ENCODE peak calls at places on chromosomes 12 and 14, in six cellular contexts. X, F, I, P, H and Z are unnamed samples.

GRCh38 chr12:95102916-95103671 is 29.7 kb upstream of the NR2C1 start:
- DNase-seq in P (no peak), X (peak; percentile 38), H (peak; percentile 62), F (no peak), I (peak; percentile 94), Z (no peak)

GRCh38 chr14:68961781-68962584 is 17.1 kb downstream of the ACTN1 start:
- DNase-seq in F (no peak), P (no peak), X (no peak), H (peak; percentile 47), I (peak; percentile 85), Z (no peak)

GRCh38 chr14:104924421-104925213 is at the start of gene PLD4:
- DNase-seq in X (no peak), H (no peak), P (no peak), I (no peak), F (no peak), Z (no peak)

GRCh38 chr14:68047910-68048309 is 228.3 kb downstream of the RAD51B start:
- DNase-seq in F (no peak), X (no peak), H (peak; percentile 6), I (peak; percentile 77), P (no peak), Z (no peak)

GRCh38 chr12:93839076-93839475 is 161.9 kb downstream of the CRADD start:
- DNase-seq in F (no peak), P (no peak), X (no peak), I (peak; percentile 22), H (no peak), Z (no peak)

GRCh38 chr12:101173197-101173749 is 36.8 kb downstream of the SLC5A8 start:
- DNase-seq in P (no peak), X (no peak), H (no peak), I (no peak), F (no peak), Z (no peak)

GRCh38 chr12:48151103-48151771 is 6.1 kb downstream of the ASB8 start:
- DNase-seq in X (no peak), F (no peak), P (no peak), H (no peak), I (no peak), Z (no peak)

GRCh38 chr14:103105580-103106168 is 11.1 kb downstream of the EXOC3L4 start:
- DNase-seq in X (no peak), F (no peak), P (no peak), I (no peak), H (no peak), Z (no peak)

GRCh38 chr12:53423597-53423996 is at the start of gene AMHR2:
- DNase-seq in H (no peak), F (no peak), P (no peak), X (no peak), I (no peak), Z (no peak)

GRCh38 chr14:23123419-23123818 is 4.4 kb upstream of the CEBPE start:
- DNase-seq in F (peak; percentile 90), X (no peak), H (no peak), P (no peak), I (no peak), Z (no peak)

GRCh38 chr12:96322720-96323119 is 77.5 kb downstream of the CDK17 start:
- DNase-seq in I (no peak), H (no peak), X (no peak), P (no peak), F (no peak), Z (no peak)

GRCh38 chr14:53016919-53017318 is 66.1 kb upstream of the FERMT2 start:
- DNase-seq in H (no peak), P (no peak), X (no peak), F (no peak), I (no peak), Z (no peak)

GRCh38 chr12:53695148-53696138 is 19.6 kb upstream of the ATP5MC2 start:
- DNase-seq in F (peak; percentile 59), H (peak; percentile 81), X (no peak), P (no peak), I (peak; percentile 55), Z (no peak)

GRCh38 chr14:95038521-95039250 is 118.6 kb downstream of the DICER1 start:
- DNase-seq in F (peak; percentile 33), H (no peak), X (no peak), P (no peak), I (no peak), Z (peak; percentile 69)

GRCh38 chr14:106166650-106167204 is 640.3 kb downstream of the TMEM121 start:
- DNase-seq in X (no peak), I (no peak), F (no peak), P (no peak), H (no peak), Z (no peak)

GRCh38 chr12:117733292-117733805 is 235.4 kb downstream of the KSR2 start:
- DNase-seq in P (no peak), F (no peak), I (no peak), X (no peak), H (no peak), Z (no peak)

GRCh38 chr12:127191124-127191523 is 1075.8 kb upstream of the TMEM132C start:
- DNase-seq in I (peak; percentile 74), X (no peak), P (no peak), F (no peak), H (no peak), Z (no peak)

GRCh38 chr12:46354111-46354798 is 18.3 kb downstream of the SLC38A2 start:
- DNase-seq in X (no peak), I (no peak), P (no peak), F (no peak), H (no peak), Z (no peak)

GRCh38 chr12:114995891-114996290 is 311.9 kb upstream of the TBX3 start:
- DNase-seq in P (no peak), X (no peak), F (no peak), I (peak; percentile 73), H (no peak), Z (no peak)

GRCh38 chr12:131896080-131896810 is 1.8 kb downstream of the ULK1 start:
- DNase-seq in X (peak; percentile 95), I (peak; percentile 89), H (peak; percentile 98), F (peak; percentile 94), P (peak; percentile 34), Z (peak; percentile 96)

GRCh38 chr12:54273981-54274380 is 5.9 kb downstream of the CBX5 start:
- DNase-seq in F (no peak), H (no peak), X (no peak), I (no peak), P (no peak), Z (no peak)

GRCh38 chr12:75658286-75658685 is 146.9 kb upstream of the KRR1 start:
- DNase-seq in H (no peak), X (no peak), F (no peak), I (no peak), P (no peak), Z (no peak)

GRCh38 chr14:79334272-79334671 is 877.0 kb downstream of the DIO2 start:
- DNase-seq in F (no peak), P (no peak), X (no peak), H (no peak), I (no peak), Z (no peak)

GRCh38 chr12:46549527-46550265 is 177.1 kb upstream of the SLC38A2 start:
- DNase-seq in P (no peak), F (no peak), X (no peak), H (no peak), I (peak; percentile 97), Z (no peak)

GRCh38 chr12:68951652-68952051 is 18.7 kb upstream of the CPM start:
- DNase-seq in I (no peak), H (no peak), F (no peak), X (no peak), P (no peak), Z (no peak)

GRCh38 chr14:85241022-85241880 is 288.7 kb upstream of the FLRT2 start:
- DNase-seq in I (no peak), H (no peak), X (no peak), P (no peak), F (no peak), Z (no peak)

GRCh38 chr12:85183855-85184254 is 96.2 kb upstream of the ALX1 start:
- DNase-seq in H (no peak), P (no peak), X (no peak), F (no peak), I (no peak), Z (no peak)

GRCh38 chr12:96194901-96195844 is 998 bp downstream of the ELK3 start:
- DNase-seq in I (peak; percentile 91), X (peak; percentile 64), F (peak; percentile 52), P (no peak), H (peak; percentile 68), Z (no peak)

GRCh38 chr14:50335989-50336391 is 23.9 kb downstream of the DMAC2L start:
- DNase-seq in I (peak; percentile 65), F (no peak), X (no peak), H (no peak), P (no peak), Z (no peak)

GRCh38 chr14:100438678-100439592 is 115.8 kb downstream of the SLC25A47 start:
- DNase-seq in I (peak; percentile 89), F (peak; percentile 85), H (peak; percentile 90), P (no peak), X (no peak), Z (no peak)

GRCh38 chr14:67734675-67735074 is 33.0 kb downstream of the RDH12 start:
- DNase-seq in I (peak; percentile 20), P (no peak), F (no peak), X (no peak), H (peak; percentile 11), Z (no peak)

GRCh38 chr12:77087427-77087826 is 22.1 kb upstream of the E2F7 start:
- DNase-seq in H (no peak), P (no peak), X (no peak), F (no peak), I (peak; percentile 95), Z (no peak)

GRCh38 chr12:98912401-98912800 is 267.3 kb downstream of the APAF1 start:
- DNase-seq in P (no peak), I (no peak), X (no peak), F (no peak), H (no peak), Z (no peak)

GRCh38 chr12:11652351-11653040 is 3.0 kb downstream of the ETV6 start:
- DNase-seq in H (no peak), I (peak; percentile 67), F (no peak), P (no peak), X (no peak), Z (no peak)

GRCh38 chr14:50001999-50002925 is 109.4 kb downstream of the ARF6 start:
- DNase-seq in H (peak; percentile 26), I (no peak), X (no peak), P (no peak), F (peak; percentile 62), Z (no peak)

GRCh38 chr12:31279525-31279924 is 46.4 kb downstream of the SINHCAF start:
- DNase-seq in X (no peak), P (no peak), I (no peak), F (no peak), H (no peak), Z (no peak)
- TF ChIP-seq POLR2A in X (no peak), P (no peak), I (no peak), F (no peak), H (no peak), Z (no peak)

GRCh38 chr12:20369164-20370000 is 1.0 kb downstream of the PDE3A start:
- DNase-seq in X (no peak), H (no peak), I (peak; percentile 39), P (no peak), F (peak; percentile 86), Z (no peak)
- TF ChIP-seq POLR2A in X (no peak), H (peak; percentile 58), I (no peak), P (peak; percentile 49), F (peak; percentile 87), Z (no peak)

GRCh38 chr12:121810833-121811433 is 7.1 kb downstream of the SETD1B start:
- DNase-seq in H (no peak), I (no peak), F (no peak), P (no peak), X (no peak), Z (no peak)
- TF ChIP-seq POLR2A in H (no peak), I (no peak), F (no peak), P (no peak), X (no peak), Z (no peak)

GRCh38 chr12:108691154-108691994 is 39.9 kb downstream of the CORO1C start:
- DNase-seq in I (peak; percentile 99), H (peak; percentile 55), F (peak; percentile 84), X (peak; percentile 15), P (peak; percentile 72), Z (peak; percentile 97)
- TF ChIP-seq POLR2A in I (peak; percentile 82), H (peak; percentile 18), F (peak; percentile 27), X (peak; percentile 82), P (peak; percentile 53), Z (no peak)